ENCODE peak calls at places on chromosomes 11 and 22, in nine cellular contexts. Y is NCI-H1436, H is GM12865, P is kidney glomerular epithelial cell, U is aorta, G is ACHN, E is germinal center, L is T1000, V is HuH-7. K is an unnamed sample.

GRCh38 chr11:26837154-26837553 is 115.3 kb upstream of the SLC5A12 start:
- DNase-seq in U (no peak), V (no peak), H (no peak), P (no peak), G (no peak), L (no peak), Y (no peak), E (no peak), K (no peak)

GRCh38 chr11:60871378-60872061 is 4.2 kb downstream of the ZP1 start:
- DNase-seq in L (no peak), Y (no peak), U (no peak), V (no peak), E (no peak), H (no peak), P (no peak), G (peak), K (no peak)

GRCh38 chr22:50175191-50175461 is 4.6 kb downstream of the PANX2 start:
- DNase-seq in L (no peak), V (no peak), P (no peak), G (no peak), Y (no peak), E (no peak), U (peak), H (no peak), K (no peak)

GRCh38 chr11:76768091-76769047 is 14.8 kb upstream of the TSKU start:
- DNase-seq in G (no peak), L (no peak), U (peak), H (peak), E (no peak), P (no peak), V (no peak), Y (no peak), K (no peak)

GRCh38 chr11:62264004-62264403 is 6.0 kb upstream of the SCGB2A2 start:
- DNase-seq in L (no peak), E (no peak), P (no peak), U (no peak), H (no peak), G (no peak), V (no peak), Y (no peak), K (no peak)

GRCh38 chr22:49961601-49962011 is 1.0 kb downstream of the PIM3 start:
- DNase-seq in V (no peak), U (no peak), G (no peak), L (no peak), H (no peak), P (no peak), E (no peak), Y (no peak), K (no peak)

GRCh38 chr11:15988693-15989231 is 367.6 kb downstream of the SOX6 start:
- DNase-seq in G (no peak), H (no peak), V (no peak), U (no peak), E (no peak), P (no peak), Y (no peak), L (no peak), K (no peak)

GRCh38 chr11:40425168-40425567 is 1034.3 kb downstream of the LRRC4C start:
- DNase-seq in P (no peak), L (no peak), E (no peak), H (no peak), G (no peak), Y (no peak), U (no peak), V (no peak), K (no peak)

GRCh38 chr11:125082611-125083311 is 19.7 kb downstream of the SLC37A2 start:
- DNase-seq in G (no peak), E (no peak), Y (no peak), V (no peak), U (no peak), P (peak), H (no peak), L (peak), K (no peak)

GRCh38 chr11:75467311-75467710 is 34.3 kb upstream of the KLHL35 start:
- DNase-seq in U (no peak), G (no peak), V (no peak), Y (no peak), H (no peak), E (no peak), P (no peak), L (no peak), K (no peak)

GRCh38 chr11:43574949-43575915 is 105.3 kb upstream of the HSD17B12 start:
- DNase-seq in U (no peak), H (no peak), G (no peak), L (no peak), Y (peak), E (no peak), P (peak), V (no peak), K (no peak)

GRCh38 chr11:100469835-100470234 is 217.3 kb upstream of the ARHGAP42 start:
- DNase-seq in G (no peak), P (no peak), H (no peak), L (no peak), U (no peak), E (no peak), V (no peak), Y (no peak), K (no peak)

GRCh38 chr22:23088199-23088604 is 17.9 kb downstream of the GNAZ start:
- DNase-seq in Y (no peak), L (no peak), E (no peak), H (no peak), G (no peak), U (no peak), P (no peak), V (no peak), K (peak)

GRCh38 chr11:62556102-62556871 is 9.7 kb upstream of the AHNAK start:
- DNase-seq in G (peak), L (peak), H (peak), Y (no peak), V (no peak), P (peak), U (peak), E (peak), K (peak)

K was measured in activated T-cell treated with anti-CD3 and anti-CD28 coated beads, Interleukin-2, amount 50 U/mL, for 72 hours.